ENCODE peak calls at places on chromosome 1, in six cellular contexts. X is K562, K is H1, S is GM12891, O is GM12878, E is HepG2. I is an unnamed sample.

GRCh38 chr1:116889417-116889816 is 20.3 kb upstream of the PTGFRN start:
- DNase-seq in X (no peak), K (no peak), S (no peak), O (no peak), E (no peak), I (no peak)

GRCh38 chr1:221779771-221780170 is 37.9 kb upstream of the DUSP10 start:
- DNase-seq in X (no peak), K (no peak), S (no peak), O (no peak), E (no peak), I (no peak)

GRCh38 chr1:2108213-2108876 is 58.1 kb downstream of the PRKCZ start:
- DNase-seq in X (peak), K (peak), S (no peak), O (no peak), E (peak), I (no peak)

GRCh38 chr1:117121589-117122296 is at the start of gene TRIM45:
- DNase-seq in X (peak), K (peak), S (peak), O (peak), E (peak), I (peak)

GRCh38 chr1:3590145-3590768 is 21.1 kb downstream of the MEGF6 start:
- DNase-seq in X (no peak), K (no peak), S (no peak), O (no peak), E (no peak), I (no peak)

GRCh38 chr1:7471836-7472235 is 299.3 kb upstream of the VAMP3 start:
- DNase-seq in X (no peak), K (no peak), S (no peak), O (no peak), E (no peak), I (no peak)

GRCh38 chr1:184929711-184930202 is 44.6 kb downstream of the NIBAN1 start:
- DNase-seq in X (peak), K (no peak), S (no peak), O (no peak), E (no peak), I (no peak)

GRCh38 chr1:37631039-37631428 is 3.7 kb downstream of the RSPO1 start:
- DNase-seq in X (no peak), K (no peak), S (no peak), O (no peak), E (no peak), I (no peak)

GRCh38 chr1:232316864-232317263 is 313.1 kb downstream of the SIPA1L2 start:
- DNase-seq in X (no peak), K (no peak), S (no peak), O (no peak), E (no peak), I (no peak)

GRCh38 chr1:60171793-60172192 is 98.2 kb upstream of the C1orf87 start:
- DNase-seq in X (no peak), K (no peak), S (no peak), O (no peak), E (no peak), I (no peak)

GRCh38 chr1:31643976-31644559 is 608 bp downstream of the PEF1 start:
- DNase-seq in X (no peak), K (no peak), S (no peak), O (no peak), E (no peak), I (no peak)

GRCh38 chr1:18901952-18902522 is 318 bp downstream of the ALDH4A1 start:
- DNase-seq in X (peak), K (no peak), S (no peak), O (no peak), E (no peak), I (no peak)

GRCh38 chr1:215279682-215280081 is 197.1 kb downstream of the KCNK2 start:
- DNase-seq in X (no peak), K (no peak), S (no peak), O (no peak), E (no peak), I (no peak)

GRCh38 chr1:8687053-8687452 is 130.4 kb downstream of the RERE start:
- DNase-seq in X (no peak), K (no peak), S (no peak), O (no peak), E (no peak), I (no peak)

GRCh38 chr1:116448785-116449385 is 75.8 kb downstream of the ATP1A1 start:
- DNase-seq in X (no peak), K (no peak), S (no peak), O (no peak), E (peak), I (no peak)

GRCh38 chr1:180213401-180214177 is 16.5 kb upstream of the LHX4 start:
- DNase-seq in X (peak), K (peak), S (peak), O (peak), E (no peak), I (no peak)

GRCh38 chr1:180208264-180208663 is 21.8 kb upstream of the LHX4 start:
- DNase-seq in X (no peak), K (no peak), S (no peak), O (no peak), E (no peak), I (no peak)

GRCh38 chr1:180211860-180212229 is 18.2 kb upstream of the LHX4 start:
- DNase-seq in X (no peak), K (no peak), S (no peak), O (no peak), E (no peak), I (no peak)

GRCh38 chr1:180210008-180210555 is 20.0 kb upstream of the LHX4 start:
- DNase-seq in X (no peak), K (no peak), S (no peak), O (no peak), E (no peak), I (no peak)

DNA sequence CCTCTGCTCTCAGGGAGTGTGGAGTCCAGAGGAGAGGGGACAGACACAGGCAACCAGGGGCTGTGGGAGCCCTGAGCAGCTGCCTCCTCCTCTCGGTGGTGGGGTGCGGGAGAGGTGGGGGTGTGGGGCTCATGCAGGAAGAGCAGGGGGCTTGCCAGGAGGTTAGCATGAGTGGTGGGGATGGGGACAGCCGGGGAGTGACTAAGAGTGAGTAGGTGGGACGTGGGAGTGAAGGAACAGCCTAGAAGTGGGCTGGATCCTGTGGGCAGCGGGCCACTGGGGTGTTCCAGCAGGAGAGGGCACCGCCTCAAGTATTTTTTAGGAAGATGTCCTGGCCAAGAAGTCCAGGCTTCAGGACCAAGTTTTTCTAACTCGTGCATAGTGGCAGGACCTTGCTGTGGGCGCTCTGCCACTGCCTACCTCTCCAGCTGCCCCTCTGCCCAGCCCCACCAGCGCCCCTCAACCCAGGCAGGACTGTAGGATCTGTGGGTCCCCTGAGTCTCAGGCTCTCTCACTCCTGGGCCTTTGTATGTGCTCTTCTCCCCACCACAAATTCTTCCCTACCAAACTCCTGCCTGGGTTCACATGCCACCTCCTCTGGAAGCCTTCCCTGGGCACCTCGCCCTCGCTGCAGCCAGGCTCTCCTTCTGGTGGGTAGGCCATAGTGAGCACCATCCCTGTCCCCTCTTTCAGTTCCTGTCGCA is 18.8 kb upstream of the LHX4 start:
- DNase-seq in X (no peak), K (no peak), S (no peak), O (no peak), E (no peak), I (no peak)
- TF ChIP-seq POLR2A in X (no peak), K (no peak), S (no peak), O (no peak), E (no peak), I (no peak)

GRCh38 chr1:26848947-26849774 is 13.8 kb upstream of the SFN start:
- DNase-seq in X (no peak), K (no peak), S (no peak), O (no peak), E (peak), I (no peak)
- TF ChIP-seq POLR2AphosphoS5 in X (no peak), K (no peak), S (no peak), O (no peak), E (no peak), I (no peak)

GRCh38 chr1:230312676-230313075 is 113.5 kb downstream of the PGBD5 start:
- DNase-seq in X (no peak), K (no peak), S (no peak), O (no peak), E (no peak), I (no peak)
- TF ChIP-seq TAF1 in X (no peak), K (no peak), S (no peak), O (no peak), E (no peak), I (no peak)

DNA sequence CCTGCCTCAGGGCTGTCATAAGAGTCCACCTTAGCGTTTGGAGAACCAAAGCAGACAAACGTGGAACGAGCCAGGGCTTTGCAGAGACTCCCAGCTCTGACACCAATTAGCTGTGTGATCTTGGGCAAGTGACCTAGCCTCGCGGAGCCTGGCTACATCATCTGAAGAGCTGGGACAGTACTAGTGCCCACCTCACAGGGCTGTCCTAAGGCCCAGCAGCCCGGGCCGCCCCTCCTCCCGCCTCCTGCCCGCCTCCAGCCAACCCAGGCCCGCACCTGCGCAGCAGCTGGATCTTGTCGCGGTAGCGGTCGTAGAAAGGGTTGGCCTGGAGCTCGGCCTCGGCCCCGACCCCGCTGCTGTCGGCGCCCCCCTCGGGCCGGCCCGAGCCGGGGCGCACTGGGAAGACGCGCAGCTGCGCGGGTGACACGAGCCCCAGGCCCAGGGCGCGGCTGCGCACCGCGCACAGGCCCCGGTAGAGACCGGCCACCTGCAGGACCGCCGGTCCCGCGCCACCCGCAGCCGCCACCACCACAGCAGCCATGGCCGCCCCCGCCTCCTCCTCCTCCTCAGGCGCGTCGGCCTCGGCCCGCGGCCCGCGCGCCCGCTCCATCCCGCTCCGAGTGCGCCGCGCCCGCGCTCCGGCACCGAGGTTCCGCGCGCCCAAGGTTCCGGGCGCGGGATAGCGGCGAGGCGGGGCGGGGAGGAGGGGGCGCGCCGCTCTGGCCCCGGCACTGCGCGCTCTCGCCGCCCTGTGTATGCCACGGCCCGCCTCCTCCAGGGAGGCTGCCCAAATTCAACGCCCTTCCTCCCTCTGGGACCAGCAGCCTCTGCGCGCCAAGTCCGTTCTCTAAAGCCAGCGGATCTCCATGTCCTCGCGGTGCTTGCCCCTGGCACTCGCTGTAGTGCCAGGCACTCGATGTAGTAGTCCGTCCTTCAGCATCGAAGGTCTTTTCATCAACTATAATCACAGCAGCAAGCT is at the start of gene ATPAF1:
- DNase-seq in X (peak), K (peak), S (peak), O (peak), E (peak), I (peak)
- TF ChIP-seq POLR2A in X (no peak), K (peak), S (peak), O (peak), E (peak), I (peak)

GRCh38 chr1:235737751-235738150 is 88.2 kb upstream of the GNG4 start:
- DNase-seq in X (no peak), K (no peak), S (no peak), O (no peak), E (no peak), I (no peak)
- TF ChIP-seq POLR2AphosphoS5 in X (no peak), K (no peak), S (no peak), O (no peak), E (no peak), I (no peak)

GRCh38 chr1:6445062-6445763 is 20.6 kb downstream of the ESPN start:
- DNase-seq in X (peak), K (no peak), S (no peak), O (no peak), E (peak), I (no peak)
- TF ChIP-seq TAF1 in X (no peak), K (no peak), S (no peak), O (no peak), E (no peak), I (no peak)

DNA sequence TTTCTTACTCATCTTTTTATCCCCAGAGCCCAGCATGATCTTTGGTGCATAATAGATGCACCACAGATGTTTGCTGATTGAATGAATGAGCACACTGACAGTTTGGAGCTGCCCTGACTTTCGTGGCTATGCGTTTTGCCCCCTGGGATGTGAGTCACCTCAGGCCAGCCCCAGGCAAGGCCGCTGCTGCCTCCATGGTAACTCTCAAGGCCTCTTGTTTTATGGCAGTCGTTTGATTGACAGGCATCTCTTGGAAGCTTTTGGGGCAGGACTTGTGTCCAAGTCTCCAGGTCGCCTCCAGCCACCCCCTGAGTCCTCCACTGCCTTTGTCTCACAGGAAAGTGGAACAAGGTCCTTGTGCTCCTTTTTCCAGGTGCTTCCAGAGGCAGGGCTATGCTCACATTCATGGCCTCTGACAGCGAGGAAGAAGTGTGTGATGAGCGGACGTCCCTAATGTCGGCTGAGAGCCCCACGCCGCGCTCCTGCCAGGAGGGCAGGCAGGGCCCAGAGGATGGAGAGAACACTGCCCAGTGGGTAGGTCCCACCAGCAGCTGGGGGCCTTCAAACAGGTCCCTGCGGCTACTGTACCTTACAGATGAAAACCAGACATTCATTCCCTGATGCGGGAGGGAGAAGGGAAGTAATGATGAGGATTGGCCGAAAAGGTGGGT is 11.2 kb downstream of the PSEN2 start:
- DNase-seq in X (no peak), K (no peak), S (no peak), O (no peak), E (no peak), I (no peak)
- TF ChIP-seq POLR2A in X (no peak), K (no peak), S (no peak), O (no peak), E (no peak), I (no peak)

DNA sequence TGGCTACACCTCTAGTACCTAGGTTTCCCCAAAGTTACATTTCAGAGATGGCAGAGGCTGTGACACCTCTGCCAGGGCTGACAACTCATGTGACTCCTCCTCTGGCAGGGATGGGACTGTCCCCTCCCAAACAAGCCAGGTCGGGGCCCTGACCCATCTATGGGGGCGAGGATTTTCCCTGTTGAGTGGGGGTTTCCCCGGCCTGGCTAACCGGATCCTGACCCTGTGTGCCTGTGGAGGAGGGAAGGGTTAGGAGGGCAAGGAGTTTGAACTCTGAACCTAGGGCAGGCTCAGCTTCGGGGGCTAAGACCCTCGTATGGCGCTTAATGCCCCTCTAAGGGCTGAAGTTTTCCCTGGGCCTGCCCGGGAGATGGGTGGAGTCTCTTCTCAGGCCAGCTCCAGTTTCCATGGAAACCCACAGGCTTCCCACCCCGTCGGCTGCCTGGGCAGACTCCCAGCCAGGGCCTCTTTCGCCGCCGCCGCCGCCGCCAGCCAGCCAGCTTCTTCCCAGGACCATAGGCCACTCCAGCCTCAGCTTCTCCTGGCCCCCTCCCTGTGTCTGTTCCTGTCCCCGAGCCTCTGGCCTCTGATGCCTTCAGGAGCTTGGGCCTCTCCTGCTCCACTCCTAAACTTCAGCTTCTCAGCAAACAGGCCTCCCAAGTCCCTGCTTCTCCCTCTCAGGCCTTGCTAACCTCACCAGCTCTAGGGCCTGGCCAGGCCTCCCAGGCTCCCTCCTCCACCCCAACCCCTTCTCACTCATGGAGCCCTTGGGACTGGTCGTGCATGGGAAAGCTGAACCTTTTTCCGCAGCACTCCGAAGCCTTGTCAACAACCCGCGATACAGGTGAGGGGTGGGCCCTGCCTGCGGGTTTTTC is at the start of gene BTBD19:
- DNase-seq in X (peak), K (peak), S (no peak), O (no peak), E (peak), I (no peak)
- TF ChIP-seq POLR2AphosphoS5 in X (no peak), K (no peak), S (peak), O (no peak), E (no peak), I (no peak)

GRCh38 chr1:54474500-54475235 is 68.5 kb upstream of the SSBP3 start:
- DNase-seq in X (peak), K (peak), S (no peak), O (no peak), E (no peak), I (no peak)

GRCh38 chr1:54475357-54476230 is 69.4 kb upstream of the SSBP3 start:
- DNase-seq in X (no peak), K (peak), S (no peak), O (no peak), E (no peak), I (no peak)

GRCh38 chr1:54477153-54477561 is 70.9 kb upstream of the ACOT11 start:
- DNase-seq in X (no peak), K (no peak), S (no peak), O (no peak), E (no peak), I (no peak)

GRCh38 chr1:54476231-54477109 is 70.3 kb upstream of the SSBP3 start:
- DNase-seq in X (no peak), K (no peak), S (no peak), O (no peak), E (no peak), I (no peak)

GRCh38 chr1:54471588-54471987 is 65.4 kb upstream of the SSBP3 start:
- DNase-seq in X (no peak), K (no peak), S (no peak), O (no peak), E (no peak), I (no peak)
- TF ChIP-seq TAF1 in X (no peak), K (no peak), S (no peak), O (no peak), E (no peak), I (no peak)